ENCODE peak calls at places on chromosomes 5 and 9, in four cellular contexts. K, C, D and B are unnamed samples.

GRCh38 chr5:72499730-72500129 is 7.5 kb downstream of the ZNF366 start:
- DNase-seq in K (no peak), C (no peak), D (no peak), B (no peak)

GRCh38 chr5:119355244-119355635 is 579 bp upstream of the TNFAIP8 start:
- DNase-seq in K (no peak), C (no peak), D (no peak), B (no peak)

GRCh38 chr5:40988761-40989510 is 79.6 kb downstream of the C7 start:
- DNase-seq in K (no peak), C (no peak), D (no peak), B (no peak)

GRCh38 chr9:130445268-130445983 is 665 bp downstream of the ASS1 start:
- DNase-seq in K (no peak), C (no peak), D (no peak), B (no peak)

GRCh38 chr9:19028835-19029451 is 4.1 kb downstream of the SAXO1 start:
- DNase-seq in K (peak), C (peak), D (peak), B (peak)

GRCh38 chr5:157166494-157167218 is 592 bp upstream of the GARIN3 start:
- DNase-seq in K (no peak), C (no peak), D (no peak), B (no peak)

GRCh38 chr5:20030125-20030524 is 42.1 kb upstream of the CDH18 start:
- DNase-seq in K (no peak), C (no peak), D (no peak), B (no peak)

GRCh38 chr5:26024774-26025173 is 1013.6 kb downstream of the CDH9 start:
- DNase-seq in K (no peak), C (no peak), D (no peak), B (no peak)

GRCh38 chr5:59693492-59693891 is 200.0 kb downstream of the PDE4D start:
- DNase-seq in K (no peak), C (no peak), D (no peak), B (no peak)

GRCh38 chr9:13380903-13381302 is 101.4 kb upstream of the MPDZ start:
- DNase-seq in K (no peak), C (no peak), D (no peak), B (no peak)

GRCh38 chr5:61673007-61673735 is 341.1 kb downstream of the ZSWIM6 start:
- DNase-seq in K (no peak), C (no peak), D (no peak), B (peak)

GRCh38 chr9:73116030-73116429 is 35.6 kb upstream of the ANXA1 start:
- DNase-seq in K (no peak), C (peak), D (no peak), B (no peak)

GRCh38 chr5:40479939-40480338 is 199.8 kb upstream of the PTGER4 start:
- DNase-seq in K (no peak), C (no peak), D (no peak), B (no peak)

GRCh38 chr5:179613460-179614071 is 9.9 kb downstream of the HNRNPH1 start:
- DNase-seq in K (no peak), C (no peak), D (no peak), B (no peak)

GRCh38 chr9:20562051-20562450 is 60.2 kb downstream of the MLLT3 start:
- DNase-seq in K (no peak), C (no peak), D (no peak), B (no peak)

GRCh38 chr5:132335402-132335801 is 34.1 kb upstream of the SLC22A5 start:
- DNase-seq in K (no peak), C (no peak), D (no peak), B (no peak)

GRCh38 chr5:400282-401215 is 42.4 kb upstream of the EXOC3 start:
- DNase-seq in K (no peak), C (peak), D (peak), B (no peak)

GRCh38 chr9:108316066-108316465 is 539.7 kb downstream of the ACTL7B start:
- DNase-seq in K (no peak), C (no peak), D (no peak), B (no peak)

GRCh38 chr5:53874409-53874808 is 314.0 kb downstream of the NDUFS4 start:
- DNase-seq in K (peak), C (no peak), D (no peak), B (no peak)

GRCh38 chr9:23492126-23493002 is 333.7 kb downstream of the ELAVL2 start:
- DNase-seq in K (peak), C (no peak), D (peak), B (peak)

GRCh38 chr5:177089146-177089545 is 2.4 kb downstream of the FGFR4 start:
- DNase-seq in K (no peak), C (no peak), D (no peak), B (no peak)

GRCh38 chr5:157603333-157604190 is 28.0 kb upstream of the ADAM19 start:
- DNase-seq in K (no peak), C (peak), D (no peak), B (no peak)